ENCODE peak calls at places on chromosomes 3 and 15, in four cellular contexts. One of them, this sample, is unnamed.

GRCh38 chr3:12518266-12519028 is 26.9 kb downstream of the MKRN2OS start:
- DNase-seq in adrenal gland: no peak
- DNase-seq in NCI-H460: no peak
- DNase-seq in stimulated activated CD8-positive, alpha-beta memory T cell treated with anti-CD3 and anti-CD28 coated beads, Interleukin-15, amount 100 ng/mL, for 24 hours: no peak
- DNase-seq in this sample: peak; percentile 56

GRCh38 chr3:71208273-71209095 is 375.0 kb downstream of the FOXP1 start:
- DNase-seq in adrenal gland: no peak
- DNase-seq in NCI-H460: peak; percentile 40
- DNase-seq in stimulated activated CD8-positive, alpha-beta memory T cell treated with anti-CD3 and anti-CD28 coated beads, Interleukin-15, amount 100 ng/mL, for 24 hours: no peak
- DNase-seq in this sample: peak; percentile 73

GRCh38 chr15:28094732-28095521 is 4.2 kb downstream of the OCA2 start:
- DNase-seq in adrenal gland: peak; percentile 33
- DNase-seq in NCI-H460: no peak
- DNase-seq in stimulated activated CD8-positive, alpha-beta memory T cell treated with anti-CD3 and anti-CD28 coated beads, Interleukin-15, amount 100 ng/mL, for 24 hours: no peak
- DNase-seq in this sample: peak; percentile 64

GRCh38 chr3:58414538-58415197 is 19.0 kb downstream of the PDHB start:
- DNase-seq in adrenal gland: peak; percentile 57
- DNase-seq in NCI-H460: peak; percentile 46
- DNase-seq in stimulated activated CD8-positive, alpha-beta memory T cell treated with anti-CD3 and anti-CD28 coated beads, Interleukin-15, amount 100 ng/mL, for 24 hours: no peak
- DNase-seq in this sample: peak; percentile 76

GRCh38 chr3:42498034-42498433 is 4.4 kb upstream of the VIPR1 start:
- DNase-seq in adrenal gland: no peak
- DNase-seq in NCI-H460: no peak
- DNase-seq in stimulated activated CD8-positive, alpha-beta memory T cell treated with anti-CD3 and anti-CD28 coated beads, Interleukin-15, amount 100 ng/mL, for 24 hours: no peak
- DNase-seq in this sample: no peak

GRCh38 chr3:71229905-71230657 is 353.4 kb downstream of the FOXP1 start:
- DNase-seq in adrenal gland: no peak
- DNase-seq in NCI-H460: no peak
- DNase-seq in stimulated activated CD8-positive, alpha-beta memory T cell treated with anti-CD3 and anti-CD28 coated beads, Interleukin-15, amount 100 ng/mL, for 24 hours: no peak
- DNase-seq in this sample: no peak

GRCh38 chr3:12553921-12554391 is 2.9 kb upstream of the MKRN2 start:
- DNase-seq in adrenal gland: peak; percentile 21
- DNase-seq in NCI-H460: peak; percentile 8
- DNase-seq in stimulated activated CD8-positive, alpha-beta memory T cell treated with anti-CD3 and anti-CD28 coated beads, Interleukin-15, amount 100 ng/mL, for 24 hours: no peak
- DNase-seq in this sample: peak; percentile 85

GRCh38 chr15:96125681-96126080 is 204.8 kb upstream of the NR2F2 start:
- DNase-seq in adrenal gland: no peak
- DNase-seq in NCI-H460: peak; percentile 5
- DNase-seq in stimulated activated CD8-positive, alpha-beta memory T cell treated with anti-CD3 and anti-CD28 coated beads, Interleukin-15, amount 100 ng/mL, for 24 hours: no peak
- DNase-seq in this sample: no peak

GRCh38 chr3:126179825-126180476 is 435 bp downstream of the ALDH1L1 start:
- DNase-seq in adrenal gland: peak; percentile 85
- DNase-seq in NCI-H460: no peak
- DNase-seq in stimulated activated CD8-positive, alpha-beta memory T cell treated with anti-CD3 and anti-CD28 coated beads, Interleukin-15, amount 100 ng/mL, for 24 hours: no peak
- DNase-seq in this sample: peak; percentile 86

GRCh38 chr15:51861557-51862350 is 32.3 kb downstream of the TMOD3 start:
- DNase-seq in adrenal gland: no peak
- DNase-seq in NCI-H460: no peak
- DNase-seq in stimulated activated CD8-positive, alpha-beta memory T cell treated with anti-CD3 and anti-CD28 coated beads, Interleukin-15, amount 100 ng/mL, for 24 hours: no peak
- DNase-seq in this sample: no peak